ENCODE peak calls at places on chromosomes 1 and 21, in eight cellular contexts. O is left colon, T is mesendoderm, G is NCI-H2081, J is choroid plexus epithelial cell, W is Panc1, P is H1, X is HFF-Myc. C is an unnamed sample.

GRCh38 chr1:155127105-155127671 is 488 bp upstream of the EFNA1 start:
- DNase-seq in O (peak), T (peak), G (peak), J (peak), W (no peak), P (peak), X (no peak), C (peak)

GRCh38 chr1:193069748-193070394 is 10.5 kb downstream of the RO60 start:
- DNase-seq in O (no peak), T (peak), G (peak), J (peak), W (no peak), P (no peak), X (no peak), C (peak)

GRCh38 chr1:99170516-99170915 is 93.8 kb upstream of the PLPPR4 start:
- DNase-seq in O (no peak), T (no peak), G (no peak), J (peak), W (no peak), P (no peak), X (no peak), C (no peak)

GRCh38 chr1:110243146-110243545 is 33.0 kb downstream of the KCNC4 start:
- DNase-seq in O (no peak), T (no peak), G (no peak), J (no peak), W (no peak), P (no peak), X (no peak), C (no peak)

GRCh38 chr1:101251504-101251903 is 14.7 kb downstream of the S1PR1 start:
- DNase-seq in O (no peak), T (no peak), G (no peak), J (no peak), W (no peak), P (no peak), X (no peak), C (no peak)

GRCh38 chr1:81598623-81599022 is 202.1 kb upstream of the ADGRL2 start:
- DNase-seq in O (no peak), T (no peak), G (no peak), J (no peak), W (no peak), P (no peak), X (no peak), C (no peak)

GRCh38 chr1:245804696-245805095 is 649.9 kb downstream of the KIF26B start:
- DNase-seq in O (no peak), T (no peak), G (no peak), J (no peak), W (no peak), P (peak), X (no peak), C (no peak)

GRCh38 chr1:171883844-171884243 is 42.5 kb downstream of the DNM3 start:
- DNase-seq in O (no peak), T (no peak), G (no peak), J (no peak), W (no peak), P (no peak), X (no peak), C (no peak)

GRCh38 chr1:222454196-222454595 is 93.7 kb downstream of the HHIPL2 start:
- DNase-seq in O (no peak), T (peak), G (no peak), J (peak), W (no peak), P (no peak), X (no peak), C (no peak)

GRCh38 chr1:94579876-94580294 is 38.3 kb upstream of the F3 start:
- DNase-seq in O (no peak), T (peak), G (no peak), J (peak), W (no peak), P (no peak), X (peak), C (no peak)

GRCh38 chr1:215114154-215114933 is 31.8 kb downstream of the KCNK2 start:
- DNase-seq in O (no peak), T (no peak), G (peak), J (peak), W (peak), P (no peak), X (peak), C (peak)

GRCh38 chr1:204041803-204042505 is 31.0 kb upstream of the SOX13 start:
- DNase-seq in O (no peak), T (no peak), G (no peak), J (peak), W (no peak), P (no peak), X (no peak), C (no peak)

GRCh38 chr1:19547814-19548213 is 62.5 kb upstream of the CAPZB start:
- DNase-seq in O (no peak), T (no peak), G (peak), J (no peak), W (no peak), P (no peak), X (no peak), C (peak)

GRCh38 chr1:93723101-93723500 is 41.5 kb upstream of the BCAR3 start:
- DNase-seq in O (no peak), T (peak), G (no peak), J (no peak), W (no peak), P (no peak), X (no peak), C (no peak)

GRCh38 chr1:43843684-43844083 is 89.9 kb upstream of the ARTN start:
- DNase-seq in O (no peak), T (peak), G (peak), J (no peak), W (no peak), P (no peak), X (no peak), C (no peak)

GRCh38 chr1:209086486-209087192 is 496.9 kb upstream of the CAMK1G start:
- DNase-seq in O (no peak), T (no peak), G (no peak), J (no peak), W (no peak), P (no peak), X (no peak), C (no peak)

GRCh38 chr1:30618335-30618747 is 105.0 kb downstream of the MATN1 start:
- DNase-seq in O (no peak), T (peak), G (no peak), J (no peak), W (no peak), P (no peak), X (no peak), C (no peak)

GRCh38 chr21:30268608-30269197 is 14.0 kb downstream of the KRTAP24-1 start:
- DNase-seq in O (no peak), T (peak), G (no peak), J (peak), W (no peak), P (peak), X (no peak), C (no peak)

GRCh38 chr21:43905726-43906455 is 40.9 kb downstream of the AGPAT3 start:
- DNase-seq in O (no peak), T (no peak), G (no peak), J (no peak), W (no peak), P (no peak), X (no peak), C (no peak)

GRCh38 chr1:176379626-176380339 is 83.2 kb upstream of the PAPPA2 start:
- DNase-seq in O (no peak), T (no peak), G (no peak), J (peak), W (no peak), P (no peak), X (no peak), C (no peak)